ENCODE peak calls at places on chromosome 21, in four cellular contexts. K is fibroblast of lung, P is endothelial cell of umbilical vein, A is neuronal stem cell. O is an unnamed sample. For H3K36me3 and H3K4me1, the result is how much of the 10 kb centered on the place peaks cover.

GRCh38 chr21:29379517-29380054 is 80.9 kb downstream of the BACH1 start:
- DNase-seq in K (no peak), P (no peak), A (no peak), O (no peak)

GRCh38 chr21:45146301-45146700 is 71.9 kb downstream of the ADARB1 start:
- DNase-seq in P (no peak), A (no peak), K (no peak), O (no peak)

GRCh38 chr21:29481641-29482040 is 182.9 kb downstream of the BACH1 start:
- DNase-seq in P (no peak), K (peak), A (no peak), O (peak)

GRCh38 chr21:36245649-36246048 is 74.3 kb upstream of the MORC3 start:
- DNase-seq in A (no peak), P (no peak), K (no peak), O (no peak)

GRCh38 chr21:25507522-25507921 is 99.8 kb downstream of the MRPL39 start:
- DNase-seq in P (no peak), A (no peak), K (no peak), O (peak)

GRCh38 chr21:31235671-31236450 is 108.2 kb downstream of the TIAM1 start:
- DNase-seq in A (no peak), P (no peak), K (no peak), O (no peak)

GRCh38 chr21:41536076-41536826 is 28.3 kb upstream of the TMPRSS2 start:
- DNase-seq in K (no peak), P (no peak), A (no peak), O (no peak)

GRCh38 chr21:41975391-41976272 is 21.8 kb upstream of the C2CD2 start:
- DNase-seq in P (no peak), K (no peak), A (no peak), O (no peak)

GRCh38 chr21:32492376-32492775 is 79.9 kb downstream of the EVA1C start:
- DNase-seq in A (no peak), K (no peak), P (no peak), O (no peak)

GRCh38 chr21:20971296-20971921 is 26.8 kb upstream of the NCAM2 start:
- DNase-seq in A (peak), K (peak), P (peak), O (peak)

GRCh38 chr21:17370750-17371325 is 142.0 kb upstream of the CXADR start:
- DNase-seq in A (no peak), P (no peak), K (no peak), O (no peak)

GRCh38 chr21:22871692-22872091 is 1873.5 kb downstream of the NCAM2 start:
- DNase-seq in K (no peak), A (no peak), P (no peak), O (no peak)

GRCh38 chr21:45080639-45081414 is 6.4 kb downstream of the ADARB1 start:
- DNase-seq in A (no peak), P (no peak), K (peak), O (peak)

GRCh38 chr21:45950740-45951515 is 30.6 kb upstream of the COL6A1 start:
- DNase-seq in K (peak), A (no peak), P (peak), O (peak)

GRCh38 chr21:44065428-44065827 is 41.8 kb upstream of the PWP2 start:
- DNase-seq in P (no peak), K (peak), A (no peak), O (no peak)

GRCh38 chr21:44059710-44060109 is 47.5 kb upstream of the PWP2 start:
- DNase-seq in P (no peak), K (no peak), A (no peak), O (no peak)

GRCh38 chr21:44063151-44063912 is 43.9 kb upstream of the PWP2 start:
- DNase-seq in A (no peak), P (no peak), K (no peak), O (no peak)

GRCh38 chr21:44064852-44065403 is 42.3 kb upstream of the PWP2 start:
- DNase-seq in K (no peak), A (no peak), P (no peak), O (no peak)

DNA sequence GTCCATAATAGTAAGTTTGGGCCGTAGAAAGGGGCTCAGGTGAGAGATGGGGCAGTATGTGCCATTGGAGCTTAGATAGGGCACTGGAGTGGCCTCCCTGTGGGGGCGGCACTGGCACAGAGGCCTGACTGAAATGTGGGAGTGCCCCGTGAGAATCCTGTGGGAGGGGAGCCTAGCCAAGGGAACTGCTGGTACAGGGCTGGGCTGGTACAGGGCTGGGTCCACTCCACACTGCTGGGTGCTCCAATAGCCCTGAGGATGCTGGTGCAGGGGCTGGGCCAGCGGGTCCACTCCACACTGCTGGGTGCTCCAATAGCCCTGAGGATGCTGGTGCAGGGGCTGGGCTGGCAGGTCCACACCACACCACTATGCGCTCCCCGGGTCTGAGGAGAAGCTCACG is 44.8 kb upstream of the PWP2 start:
- DNase-seq in A (no peak), K (no peak), P (no peak), O (no peak)
- H3K36me3 ChIP-seq in A (half or more), K (under half), P (under half), O (half or more)

DNA sequence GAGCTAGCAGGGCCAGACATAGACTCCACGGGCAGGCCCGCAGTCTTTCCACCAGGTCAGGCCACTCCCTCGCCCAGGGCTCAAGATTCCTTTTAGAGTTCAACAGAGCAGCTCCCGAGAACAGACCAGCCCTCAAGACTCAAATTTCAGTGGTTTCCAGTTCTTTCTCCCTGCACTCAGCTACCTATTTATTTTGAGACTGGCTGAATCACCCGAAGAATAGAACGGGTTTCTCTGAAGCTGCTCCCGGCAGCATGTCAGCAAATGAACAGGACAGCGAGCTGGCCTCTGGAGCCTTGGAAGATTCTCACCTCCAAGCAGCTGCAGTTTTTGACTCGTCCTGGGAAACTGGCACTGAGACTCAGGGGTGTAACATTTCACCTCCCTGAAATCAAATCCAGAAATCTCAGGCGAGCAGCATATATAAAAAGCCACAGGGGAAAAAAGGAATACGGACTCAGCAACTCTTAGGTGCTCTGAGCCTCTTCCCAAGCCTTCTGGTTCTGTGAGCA is 177.9 kb downstream of the CLIC6 start:
- DNase-seq in A (peak), P (no peak), K (peak), O (peak)
- H3K9ac ChIP-seq in A (no peak), P (no peak), K (no peak), O (peak)

GRCh38 chr21:43597845-43598244 is 61.4 kb downstream of the HSF2BP start:
- DNase-seq in P (no peak), K (no peak), A (no peak), O (no peak)
- H3K4me1 ChIP-seq in P (under half), K (under half), A (under half), O (under half)

GRCh38 chr21:39232926-39233325 is 49.7 kb upstream of the PSMG1 start:
- DNase-seq in P (no peak), K (peak), A (no peak), O (no peak)

GRCh38 chr21:39238275-39238674 is 55.0 kb upstream of the PSMG1 start:
- DNase-seq in P (no peak), K (no peak), A (no peak), O (peak)
- H3K36me3 ChIP-seq in P (under half), K (under half), A (half or more), O (half or more)

O was measured in adipocyte.